ENCODE peak calls at places on chromosome 9, in six cellular contexts. One of them, this sample, is unnamed.

GRCh38 chr9:130962418-130963316 is 23.6 kb upstream of the FIBCD1 start:
- DNase-seq in activated naive CD8-positive, alpha-beta T cell treated with anti-CD3 and anti-CD28 coated beads, Interleukin-2, amount 50 U/mL, for 24 hours: no peak
- DNase-seq in GM06990: no peak
- DNase-seq in hippocampal formation: no peak
- DNase-seq in GM23248: peak; percentile 98
- DNase-seq in activated T-cell treated with anti-CD3 and anti-CD28 coated beads for 1 hour: no peak
- DNase-seq in this sample: no peak

GRCh38 chr9:69279730-69280127 is 45.3 kb upstream of the ENTREP1 start:
- DNase-seq in activated naive CD8-positive, alpha-beta T cell treated with anti-CD3 and anti-CD28 coated beads, Interleukin-2, amount 50 U/mL, for 24 hours: no peak
- DNase-seq in GM06990: no peak
- DNase-seq in hippocampal formation: no peak
- DNase-seq in GM23248: no peak
- DNase-seq in activated T-cell treated with anti-CD3 and anti-CD28 coated beads for 1 hour: no peak
- DNase-seq in this sample: no peak

GRCh38 chr9:20315672-20316071 is 306.6 kb downstream of the MLLT3 start:
- DNase-seq in activated naive CD8-positive, alpha-beta T cell treated with anti-CD3 and anti-CD28 coated beads, Interleukin-2, amount 50 U/mL, for 24 hours: no peak
- DNase-seq in GM06990: no peak
- DNase-seq in hippocampal formation: no peak
- DNase-seq in GM23248: peak; percentile 87
- DNase-seq in activated T-cell treated with anti-CD3 and anti-CD28 coated beads for 1 hour: no peak
- DNase-seq in this sample: no peak

GRCh38 chr9:78559449-78559885 is 262.5 kb downstream of the PSAT1 start:
- DNase-seq in activated naive CD8-positive, alpha-beta T cell treated with anti-CD3 and anti-CD28 coated beads, Interleukin-2, amount 50 U/mL, for 24 hours: no peak
- DNase-seq in GM06990: no peak
- DNase-seq in hippocampal formation: no peak
- DNase-seq in GM23248: peak; percentile 60
- DNase-seq in activated T-cell treated with anti-CD3 and anti-CD28 coated beads for 1 hour: no peak
- DNase-seq in this sample: no peak

GRCh38 chr9:33620738-33621439 is 96.8 kb downstream of the ANKRD18B start:
- DNase-seq in activated naive CD8-positive, alpha-beta T cell treated with anti-CD3 and anti-CD28 coated beads, Interleukin-2, amount 50 U/mL, for 24 hours: no peak
- DNase-seq in GM06990: no peak
- DNase-seq in hippocampal formation: no peak
- DNase-seq in GM23248: peak; percentile 79
- DNase-seq in activated T-cell treated with anti-CD3 and anti-CD28 coated beads for 1 hour: no peak
- DNase-seq in this sample: no peak

GRCh38 chr9:126965077-126965476 is 50.5 kb downstream of the RALGPS1 start:
- DNase-seq in activated naive CD8-positive, alpha-beta T cell treated with anti-CD3 and anti-CD28 coated beads, Interleukin-2, amount 50 U/mL, for 24 hours: no peak
- DNase-seq in GM06990: no peak
- DNase-seq in hippocampal formation: no peak
- DNase-seq in GM23248: no peak
- DNase-seq in activated T-cell treated with anti-CD3 and anti-CD28 coated beads for 1 hour: no peak
- DNase-seq in this sample: no peak

GRCh38 chr9:137789295-137789895 is 88.2 kb upstream of the CACNA1B start:
- DNase-seq in activated naive CD8-positive, alpha-beta T cell treated with anti-CD3 and anti-CD28 coated beads, Interleukin-2, amount 50 U/mL, for 24 hours: no peak
- DNase-seq in GM06990: no peak
- DNase-seq in hippocampal formation: no peak
- DNase-seq in GM23248: no peak
- DNase-seq in activated T-cell treated with anti-CD3 and anti-CD28 coated beads for 1 hour: no peak
- DNase-seq in this sample: no peak

GRCh38 chr9:36436909-36437308 is 36.8 kb upstream of the RNF38 start:
- DNase-seq in activated naive CD8-positive, alpha-beta T cell treated with anti-CD3 and anti-CD28 coated beads, Interleukin-2, amount 50 U/mL, for 24 hours: no peak
- DNase-seq in GM06990: no peak
- DNase-seq in hippocampal formation: peak; percentile 44
- DNase-seq in GM23248: peak; percentile 7
- DNase-seq in activated T-cell treated with anti-CD3 and anti-CD28 coated beads for 1 hour: no peak
- DNase-seq in this sample: peak; percentile 67

GRCh38 chr9:69542942-69543704 is 129.0 kb downstream of the APBA1 start:
- DNase-seq in activated naive CD8-positive, alpha-beta T cell treated with anti-CD3 and anti-CD28 coated beads, Interleukin-2, amount 50 U/mL, for 24 hours: no peak
- DNase-seq in GM06990: no peak
- DNase-seq in hippocampal formation: peak; percentile 63
- DNase-seq in GM23248: peak; percentile 4
- DNase-seq in activated T-cell treated with anti-CD3 and anti-CD28 coated beads for 1 hour: no peak
- DNase-seq in this sample: peak; percentile 26

GRCh38 chr9:112029921-112030444 is 133.4 kb downstream of the UGCG start:
- DNase-seq in activated naive CD8-positive, alpha-beta T cell treated with anti-CD3 and anti-CD28 coated beads, Interleukin-2, amount 50 U/mL, for 24 hours: no peak
- DNase-seq in GM06990: no peak
- DNase-seq in hippocampal formation: no peak
- DNase-seq in GM23248: peak; percentile 23
- DNase-seq in activated T-cell treated with anti-CD3 and anti-CD28 coated beads for 1 hour: no peak
- DNase-seq in this sample: no peak

GRCh38 chr9:123568691-123569342 is 212.8 kb downstream of the CRB2 start:
- DNase-seq in activated naive CD8-positive, alpha-beta T cell treated with anti-CD3 and anti-CD28 coated beads, Interleukin-2, amount 50 U/mL, for 24 hours: no peak
- DNase-seq in GM06990: no peak
- DNase-seq in hippocampal formation: no peak
- DNase-seq in GM23248: peak; percentile 50
- DNase-seq in activated T-cell treated with anti-CD3 and anti-CD28 coated beads for 1 hour: no peak
- DNase-seq in this sample: no peak

GRCh38 chr9:6302417-6302816 is 25.8 kb upstream of the TPD52L3 start:
- DNase-seq in activated naive CD8-positive, alpha-beta T cell treated with anti-CD3 and anti-CD28 coated beads, Interleukin-2, amount 50 U/mL, for 24 hours: no peak
- DNase-seq in GM06990: no peak
- DNase-seq in hippocampal formation: no peak
- DNase-seq in GM23248: peak; percentile 47
- DNase-seq in activated T-cell treated with anti-CD3 and anti-CD28 coated beads for 1 hour: no peak
- DNase-seq in this sample: no peak

GRCh38 chr9:20945269-20945668 is 86.2 kb downstream of the HACD4 start:
- DNase-seq in activated naive CD8-positive, alpha-beta T cell treated with anti-CD3 and anti-CD28 coated beads, Interleukin-2, amount 50 U/mL, for 24 hours: no peak
- DNase-seq in GM06990: no peak
- DNase-seq in hippocampal formation: no peak
- DNase-seq in GM23248: no peak
- DNase-seq in activated T-cell treated with anti-CD3 and anti-CD28 coated beads for 1 hour: no peak
- DNase-seq in this sample: no peak

GRCh38 chr9:109311281-109311680 is 9.6 kb downstream of the EPB41L4B start:
- DNase-seq in activated naive CD8-positive, alpha-beta T cell treated with anti-CD3 and anti-CD28 coated beads, Interleukin-2, amount 50 U/mL, for 24 hours: no peak
- DNase-seq in GM06990: no peak
- DNase-seq in hippocampal formation: no peak
- DNase-seq in GM23248: peak; percentile 35
- DNase-seq in activated T-cell treated with anti-CD3 and anti-CD28 coated beads for 1 hour: no peak
- DNase-seq in this sample: no peak

GRCh38 chr9:32395483-32396216 is 11.2 kb downstream of the ACO1 start:
- DNase-seq in activated naive CD8-positive, alpha-beta T cell treated with anti-CD3 and anti-CD28 coated beads, Interleukin-2, amount 50 U/mL, for 24 hours: no peak
- DNase-seq in GM06990: no peak
- DNase-seq in hippocampal formation: no peak
- DNase-seq in GM23248: peak; percentile 97
- DNase-seq in activated T-cell treated with anti-CD3 and anti-CD28 coated beads for 1 hour: no peak
- DNase-seq in this sample: no peak

GRCh38 chr9:127825319-127826051 is 22.8 kb downstream of the FPGS start:
- DNase-seq in activated naive CD8-positive, alpha-beta T cell treated with anti-CD3 and anti-CD28 coated beads, Interleukin-2, amount 50 U/mL, for 24 hours: peak; percentile 24
- DNase-seq in GM06990: no peak
- DNase-seq in hippocampal formation: no peak
- DNase-seq in GM23248: no peak
- DNase-seq in activated T-cell treated with anti-CD3 and anti-CD28 coated beads for 1 hour: no peak
- DNase-seq in this sample: no peak